ENCODE peak calls at places on chromosome 20, in eight cellular contexts. One of them, this sample, is unnamed.

GRCh38 chr20:56328861-56329260 is 29.9 kb upstream of the FAM210B start:
- DNase-seq in tibial nerve: no peak
- DNase-seq in left lung: no peak
- DNase-seq in endodermal cell: peak; percentile 80
- DNase-seq in heart right ventricle: no peak
- DNase-seq in IMR-90: peak; percentile 8
- DNase-seq in transverse colon: no peak
- DNase-seq in heart left ventricle: no peak
- DNase-seq in this sample: peak; percentile 49

GRCh38 chr20:7829776-7830175 is 110.5 kb downstream of the HAO1 start:
- DNase-seq in heart right ventricle: no peak
- DNase-seq in left lung: no peak
- DNase-seq in transverse colon: no peak
- DNase-seq in tibial nerve: no peak
- DNase-seq in endodermal cell: no peak
- DNase-seq in heart left ventricle: no peak
- DNase-seq in IMR-90: no peak
- DNase-seq in this sample: no peak

GRCh38 chr20:48234951-48235350 is 449.7 kb upstream of the SULF2 start:
- DNase-seq in IMR-90: no peak
- DNase-seq in tibial nerve: no peak
- DNase-seq in heart right ventricle: no peak
- DNase-seq in endodermal cell: peak; percentile 18
- DNase-seq in heart left ventricle: no peak
- DNase-seq in transverse colon: no peak
- DNase-seq in left lung: no peak
- DNase-seq in this sample: no peak

GRCh38 chr20:32479012-32479411 is 106.1 kb downstream of the NOL4L start:
- DNase-seq in endodermal cell: peak; percentile 38
- DNase-seq in heart right ventricle: no peak
- DNase-seq in transverse colon: no peak
- DNase-seq in tibial nerve: no peak
- DNase-seq in IMR-90: no peak
- DNase-seq in left lung: no peak
- DNase-seq in heart left ventricle: no peak
- DNase-seq in this sample: no peak

GRCh38 chr20:24109537-24109936 is 121.0 kb upstream of the GGTLC1 start:
- DNase-seq in endodermal cell: no peak
- DNase-seq in left lung: no peak
- DNase-seq in IMR-90: no peak
- DNase-seq in heart right ventricle: no peak
- DNase-seq in heart left ventricle: no peak
- DNase-seq in transverse colon: no peak
- DNase-seq in tibial nerve: no peak
- DNase-seq in this sample: no peak

GRCh38 chr20:9112541-9113515 is 43.9 kb downstream of the PLCB4 start:
- DNase-seq in tibial nerve: no peak
- DNase-seq in heart right ventricle: no peak
- DNase-seq in IMR-90: peak; percentile 78
- DNase-seq in endodermal cell: no peak
- DNase-seq in heart left ventricle: peak; percentile 43
- DNase-seq in transverse colon: no peak
- DNase-seq in left lung: no peak
- DNase-seq in this sample: peak; percentile 9

GRCh38 chr20:25623225-25623735 is 534 bp downstream of the NANP start:
- DNase-seq in left lung: peak; percentile 69
- DNase-seq in transverse colon: peak; percentile 51
- DNase-seq in heart right ventricle: peak; percentile 47
- DNase-seq in tibial nerve: no peak
- DNase-seq in heart left ventricle: peak; percentile 42
- DNase-seq in endodermal cell: peak; percentile 70
- DNase-seq in IMR-90: peak; percentile 24
- DNase-seq in this sample: peak; percentile 21

GRCh38 chr20:47353697-47354387 is 2.7 kb downstream of the ZMYND8 start:
- DNase-seq in left lung: no peak
- DNase-seq in endodermal cell: no peak
- DNase-seq in heart left ventricle: no peak
- DNase-seq in IMR-90: no peak
- DNase-seq in heart right ventricle: no peak
- DNase-seq in transverse colon: no peak
- DNase-seq in tibial nerve: no peak
- DNase-seq in this sample: peak; percentile 41

GRCh38 chr20:399182-399707 is 8.9 kb upstream of the RBCK1 start:
- DNase-seq in heart left ventricle: no peak
- DNase-seq in left lung: no peak
- DNase-seq in IMR-90: no peak
- DNase-seq in endodermal cell: no peak
- DNase-seq in transverse colon: no peak
- DNase-seq in tibial nerve: no peak
- DNase-seq in heart right ventricle: no peak
- DNase-seq in this sample: no peak

GRCh38 chr20:10719740-10720380 is 46.1 kb upstream of the JAG1 start:
- DNase-seq in endodermal cell: no peak
- DNase-seq in heart left ventricle: no peak
- DNase-seq in heart right ventricle: no peak
- DNase-seq in tibial nerve: no peak
- DNase-seq in IMR-90: no peak
- DNase-seq in left lung: no peak
- DNase-seq in transverse colon: no peak
- DNase-seq in this sample: no peak

GRCh38 chr20:33567949-33568348 is 78.1 kb downstream of the CBFA2T2 start:
- DNase-seq in heart left ventricle: no peak
- DNase-seq in heart right ventricle: no peak
- DNase-seq in tibial nerve: no peak
- DNase-seq in left lung: no peak
- DNase-seq in endodermal cell: no peak
- DNase-seq in IMR-90: no peak
- DNase-seq in transverse colon: no peak
- DNase-seq in this sample: no peak

GRCh38 chr20:25484224-25484846 is 76.9 kb downstream of the GINS1 start:
- DNase-seq in tibial nerve: no peak
- DNase-seq in heart right ventricle: no peak
- DNase-seq in IMR-90: no peak
- DNase-seq in left lung: no peak
- DNase-seq in heart left ventricle: no peak
- DNase-seq in endodermal cell: no peak
- DNase-seq in transverse colon: no peak
- DNase-seq in this sample: peak; percentile 22

GRCh38 chr20:47960277-47960676 is 175.0 kb upstream of the SULF2 start:
- DNase-seq in heart left ventricle: no peak
- DNase-seq in left lung: no peak
- DNase-seq in endodermal cell: no peak
- DNase-seq in IMR-90: no peak
- DNase-seq in heart right ventricle: no peak
- DNase-seq in tibial nerve: no peak
- DNase-seq in transverse colon: no peak
- DNase-seq in this sample: no peak

GRCh38 chr20:48586728-48587127 is 241.1 kb downstream of the PREX1 start:
- DNase-seq in heart right ventricle: no peak
- DNase-seq in tibial nerve: no peak
- DNase-seq in left lung: no peak
- DNase-seq in heart left ventricle: no peak
- DNase-seq in endodermal cell: no peak
- DNase-seq in IMR-90: no peak
- DNase-seq in transverse colon: peak; percentile 53
- DNase-seq in this sample: no peak

GRCh38 chr20:21901470-21902275 is 196.2 kb downstream of the PAX1 start:
- DNase-seq in transverse colon: peak; percentile 60
- DNase-seq in endodermal cell: no peak
- DNase-seq in heart left ventricle: peak; percentile 27
- DNase-seq in tibial nerve: peak; percentile 86
- DNase-seq in left lung: no peak
- DNase-seq in heart right ventricle: peak; percentile 52
- DNase-seq in IMR-90: no peak
- DNase-seq in this sample: no peak

GRCh38 chr20:51747182-51747911 is 20.8 kb downstream of the ATP9A start:
- DNase-seq in IMR-90: no peak
- DNase-seq in endodermal cell: no peak
- DNase-seq in heart left ventricle: no peak
- DNase-seq in left lung: no peak
- DNase-seq in tibial nerve: no peak
- DNase-seq in transverse colon: peak; percentile 24
- DNase-seq in heart right ventricle: no peak
- DNase-seq in this sample: no peak

GRCh38 chr20:37958856-37959255 is 55.9 kb downstream of the VSTM2L start:
- DNase-seq in IMR-90: no peak
- DNase-seq in transverse colon: no peak
- DNase-seq in left lung: no peak
- DNase-seq in tibial nerve: no peak
- DNase-seq in endodermal cell: peak; percentile 32
- DNase-seq in heart right ventricle: no peak
- DNase-seq in heart left ventricle: no peak
- DNase-seq in this sample: no peak

GRCh38 chr20:33602826-33603590 is 59.1 kb upstream of the C20orf144 start:
- DNase-seq in transverse colon: no peak
- DNase-seq in left lung: no peak
- DNase-seq in endodermal cell: no peak
- DNase-seq in heart right ventricle: no peak
- DNase-seq in IMR-90: peak; percentile 50
- DNase-seq in heart left ventricle: no peak
- DNase-seq in tibial nerve: no peak
- DNase-seq in this sample: no peak

GRCh38 chr20:35312348-35312747 is 20.1 kb upstream of the FAM83C start:
- DNase-seq in IMR-90: peak; percentile 96
- DNase-seq in transverse colon: no peak
- DNase-seq in tibial nerve: no peak
- DNase-seq in left lung: no peak
- DNase-seq in heart right ventricle: no peak
- DNase-seq in heart left ventricle: no peak
- DNase-seq in endodermal cell: no peak
- DNase-seq in this sample: peak; percentile 88

GRCh38 chr20:11378252-11378651 is 539.4 kb upstream of the BTBD3 start:
- DNase-seq in transverse colon: no peak
- DNase-seq in heart right ventricle: no peak
- DNase-seq in heart left ventricle: no peak
- DNase-seq in endodermal cell: peak; percentile 68
- DNase-seq in left lung: no peak
- DNase-seq in IMR-90: no peak
- DNase-seq in tibial nerve: no peak
- DNase-seq in this sample: no peak

GRCh38 chr20:53330744-53331143 is 262.9 kb downstream of the ZNF217 start:
- DNase-seq in heart left ventricle: no peak
- DNase-seq in IMR-90: no peak
- DNase-seq in endodermal cell: no peak
- DNase-seq in heart right ventricle: no peak
- DNase-seq in tibial nerve: no peak
- DNase-seq in left lung: no peak
- DNase-seq in transverse colon: no peak
- DNase-seq in this sample: no peak
- H3K27ac ChIP-seq in heart left ventricle: peak overlapping the region; percentile 50
- H3K27ac ChIP-seq in IMR-90: no peak overlapping the region
- H3K27ac ChIP-seq in endodermal cell: peak overlapping the region; percentile 51
- H3K27ac ChIP-seq in heart right ventricle: no peak overlapping the region
- H3K27ac ChIP-seq in tibial nerve: no peak overlapping the region
- H3K27ac ChIP-seq in left lung: no peak overlapping the region
- H3K27ac ChIP-seq in transverse colon: no peak overlapping the region
- H3K27ac ChIP-seq in this sample: no peak overlapping the region

DNA sequence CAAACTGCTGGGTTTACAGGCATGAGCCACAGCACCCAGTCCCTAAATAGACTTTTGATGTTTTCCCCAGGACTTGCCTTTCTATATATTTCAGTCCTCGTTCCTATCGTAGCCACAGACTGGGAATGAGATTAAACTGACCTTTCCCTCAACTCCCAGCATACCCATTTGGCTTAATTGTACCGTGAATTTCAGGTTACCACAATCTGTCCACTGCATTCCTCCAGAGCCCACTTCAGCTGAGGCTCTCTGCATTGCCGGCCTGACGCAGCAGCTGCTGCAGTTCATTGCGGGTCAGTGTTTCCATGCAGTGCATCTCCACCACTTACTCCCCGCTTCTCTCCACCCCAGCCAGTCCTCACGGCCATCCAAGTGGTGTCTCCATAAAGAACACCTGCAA is 103.2 kb upstream of the RIN2 start:
- DNase-seq in tibial nerve: no peak
- DNase-seq in endodermal cell: peak; percentile 3
- DNase-seq in heart left ventricle: no peak
- DNase-seq in heart right ventricle: no peak
- DNase-seq in left lung: no peak
- DNase-seq in IMR-90: no peak
- DNase-seq in transverse colon: no peak
- DNase-seq in this sample: no peak
- TF ChIP-seq CTCF in tibial nerve: no peak
- TF ChIP-seq CTCF in endodermal cell: no peak
- TF ChIP-seq CTCF in heart left ventricle: no peak
- TF ChIP-seq CTCF in heart right ventricle: no peak
- TF ChIP-seq CTCF in left lung: no peak
- TF ChIP-seq CTCF in IMR-90: no peak
- TF ChIP-seq CTCF in transverse colon: no peak
- TF ChIP-seq CTCF in this sample: no peak

DNA sequence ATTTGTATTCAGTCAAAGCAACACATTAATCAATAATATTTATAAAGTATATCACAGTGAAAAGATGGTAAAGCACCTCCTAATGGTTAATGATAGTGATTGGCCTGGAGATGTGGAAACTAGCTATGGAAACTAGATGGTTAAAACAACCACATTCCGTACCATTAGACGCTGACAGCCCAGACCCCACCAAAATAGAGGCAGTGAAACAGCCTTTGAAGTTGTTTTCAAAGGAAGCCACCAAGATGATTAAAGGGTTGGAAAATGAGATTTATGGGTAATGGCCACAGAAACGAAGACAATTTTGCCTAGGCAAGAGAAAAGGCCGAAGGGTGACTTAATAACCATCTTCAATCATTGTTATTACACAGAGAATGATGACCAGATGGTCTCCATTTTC is 85.7 kb downstream of the ZHX3 start:
- DNase-seq in heart right ventricle: no peak
- DNase-seq in heart left ventricle: no peak
- DNase-seq in transverse colon: no peak
- DNase-seq in endodermal cell: no peak
- DNase-seq in IMR-90: no peak
- DNase-seq in left lung: no peak
- DNase-seq in tibial nerve: no peak
- DNase-seq in this sample: no peak
- H3K27ac ChIP-seq in heart right ventricle: peak overlapping the region; percentile 63
- H3K27ac ChIP-seq in heart left ventricle: peak overlapping the region; percentile 74
- H3K27ac ChIP-seq in transverse colon: peak overlapping the region; percentile 23
- H3K27ac ChIP-seq in endodermal cell: peak overlapping the region; percentile 42
- H3K27ac ChIP-seq in IMR-90: no peak overlapping the region
- H3K27ac ChIP-seq in left lung: peak overlapping the region; percentile 33
- H3K27ac ChIP-seq in tibial nerve: peak overlapping the region; percentile 64
- H3K27ac ChIP-seq in this sample: no peak overlapping the region

DNA sequence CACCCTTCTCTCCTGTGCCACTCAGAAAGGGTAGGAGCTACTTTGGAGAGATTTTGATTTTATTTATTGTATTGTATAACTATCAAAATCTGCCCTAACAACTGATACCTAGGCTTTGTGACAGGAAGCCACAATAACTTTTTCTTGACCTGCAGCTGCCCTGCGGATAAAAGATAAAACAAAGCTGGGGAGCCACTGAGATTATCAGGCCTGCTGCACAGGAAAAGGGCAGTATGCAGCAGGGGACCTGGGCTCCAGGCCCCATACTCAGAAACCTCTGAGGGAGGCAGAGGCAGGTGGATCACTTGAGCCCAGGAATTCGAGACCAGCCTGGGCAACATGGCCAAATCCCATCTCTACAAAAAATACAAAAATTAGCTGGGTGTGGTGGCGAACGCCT is 980 bp upstream of the SNX21 start:
- DNase-seq in heart left ventricle: no peak
- DNase-seq in heart right ventricle: no peak
- DNase-seq in IMR-90: no peak
- DNase-seq in endodermal cell: no peak
- DNase-seq in tibial nerve: no peak
- DNase-seq in left lung: no peak
- DNase-seq in transverse colon: no peak
- DNase-seq in this sample: no peak
- TF ChIP-seq CTCF in heart left ventricle: no peak
- TF ChIP-seq CTCF in heart right ventricle: no peak
- TF ChIP-seq CTCF in IMR-90: no peak
- TF ChIP-seq CTCF in endodermal cell: no peak
- TF ChIP-seq CTCF in tibial nerve: no peak
- TF ChIP-seq CTCF in left lung: no peak
- TF ChIP-seq CTCF in transverse colon: no peak
- TF ChIP-seq CTCF in this sample: no peak

This sample was measured in RWPE1.